ENCODE peak calls at places on chromosomes 6 and 20, in five cellular contexts. F is H1, S is right lobe of liver, E is endothelial cell of umbilical vein, P is lower leg skin. I is an unnamed sample.
A peak's percentile ranks its signal among the peaks of the same experiment; 100 is the strongest.

GRCh38 chr20:1813101-1813529 is 82.1 kb upstream of the SIRPA start:
- DNase-seq in P (peak; percentile 87), S (peak; percentile 77), E (peak; percentile 92), F (no peak), I (no peak)

GRCh38 chr20:8633366-8633765 is 435.5 kb upstream of the PLCB4 start:
- DNase-seq in F (no peak), E (peak; percentile 26), P (no peak), S (no peak), I (no peak)

GRCh38 chr6:157879873-157880254 is 56.8 kb downstream of the SNX9 start:
- DNase-seq in S (no peak), F (no peak), E (no peak), P (no peak), I (no peak)

GRCh38 chr6:28658475-28659249 is 133.0 kb downstream of the GPX5 start:
- DNase-seq in P (no peak), E (no peak), F (no peak), S (no peak), I (no peak)

GRCh38 chr20:31835554-31835953 is 9.8 kb downstream of the FOXS1 start:
- DNase-seq in F (no peak), E (no peak), P (no peak), S (no peak), I (no peak)

GRCh38 chr20:63736893-63737689 is 627 bp downstream of the LIME1 start:
- DNase-seq in F (no peak), E (no peak), P (peak; percentile 86), S (peak; percentile 46), I (no peak)

GRCh38 chr6:73452107-73452461 is at the start of gene CGAS:
- DNase-seq in P (peak; percentile 94), S (peak; percentile 82), F (peak; percentile 47), E (peak; percentile 60), I (peak; percentile 56)

GRCh38 chr20:631091-631490 is 21.0 kb upstream of the TCF15 start:
- DNase-seq in S (no peak), F (no peak), E (no peak), P (no peak), I (no peak)

GRCh38 chr6:5090603-5091002 is 5.5 kb downstream of the PPP1R3G start:
- DNase-seq in E (no peak), F (no peak), P (no peak), S (no peak), I (no peak)

GRCh38 chr6:18640754-18641153 is 253.6 kb downstream of the RNF144B start:
- DNase-seq in E (no peak), S (no peak), F (no peak), P (no peak), I (no peak)

GRCh38 chr6:75751443-75751842 is 2.4 kb downstream of the MYO6 start:
- DNase-seq in S (no peak), E (peak; percentile 88), F (no peak), P (no peak), I (no peak)

GRCh38 chr20:57317789-57318371 is 11.7 kb upstream of the SPO11 start:
- DNase-seq in F (no peak), P (peak; percentile 59), E (no peak), S (no peak), I (no peak)

GRCh38 chr20:57840066-57840465 is 130.3 kb upstream of the PMEPA1 start:
- DNase-seq in E (no peak), P (peak; percentile 84), S (no peak), F (no peak), I (no peak)

GRCh38 chr20:45934046-45934586 is 367 bp upstream of the PCIF1 start:
- DNase-seq in E (no peak), P (no peak), F (peak; percentile 57), S (peak; percentile 71), I (no peak)

GRCh38 chr20:8094415-8094818 is 37.6 kb upstream of the PLCB1 start:
- DNase-seq in E (peak; percentile 87), P (peak; percentile 93), F (no peak), S (peak; percentile 33), I (peak; percentile 84)

DNA sequence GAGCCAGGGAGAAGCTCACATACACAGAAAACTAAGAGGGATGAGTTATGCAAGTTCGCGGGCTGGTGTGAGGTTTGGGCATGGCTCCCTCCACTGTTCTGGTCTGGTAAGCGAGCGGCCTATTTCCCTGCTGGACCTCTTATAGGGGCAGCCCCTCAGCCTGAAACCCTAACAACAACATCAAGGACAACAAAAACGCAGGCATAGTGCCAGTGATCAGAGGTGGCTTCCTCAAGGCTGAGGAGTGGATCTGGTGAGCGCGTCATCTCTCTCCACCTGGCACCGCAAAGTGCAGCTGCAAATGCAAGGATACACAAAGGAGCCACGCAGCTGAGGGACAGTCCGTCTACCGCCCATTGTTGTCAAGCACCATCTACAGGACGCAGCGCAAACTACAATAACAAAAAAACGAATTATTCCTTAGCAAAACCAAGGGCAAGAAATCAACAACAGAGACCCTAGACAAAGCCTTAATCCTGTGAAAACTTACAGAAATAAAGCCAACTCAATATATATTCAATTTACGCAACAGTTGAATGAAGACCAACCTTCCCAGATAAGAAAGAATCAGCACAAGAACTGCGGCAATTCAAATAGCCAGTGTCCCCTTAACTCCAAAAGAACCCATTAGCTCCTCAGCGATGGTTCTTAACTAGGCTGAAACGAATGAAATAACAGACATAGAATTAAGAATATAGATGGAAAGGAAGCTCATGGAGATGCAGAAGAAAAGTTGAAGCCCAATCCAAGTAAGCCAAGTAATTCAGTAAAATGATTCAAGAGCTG is 9.2 kb upstream of the DEFB110 start:
- DNase-seq in P (no peak), F (peak; percentile 38), E (no peak), S (no peak), I (no peak)
- TF ChIP-seq CTCF in P (no peak), F (peak; percentile 77), E (no peak), S (no peak), I (no peak)

GRCh38 chr6:35610830-35611229 is 77.9 kb downstream of the FKBP5 start:
- DNase-seq in P (no peak), E (no peak), S (no peak), F (no peak), I (no peak)
- TF ChIP-seq POLR2A in P (no peak), E (no peak), S (no peak), F (no peak), I (no peak)

GRCh38 chr6:10843554-10843953 is 5.2 kb upstream of the MAK start:
- DNase-seq in P (no peak), S (no peak), E (no peak), F (no peak), I (no peak)

GRCh38 chr6:10850728-10851127 is 12.4 kb upstream of the MAK start:
- DNase-seq in S (no peak), P (no peak), F (no peak), E (no peak), I (no peak)

GRCh38 chr6:10852281-10852965 is 14.1 kb upstream of the MAK start:
- DNase-seq in P (no peak), E (no peak), S (no peak), F (no peak), I (no peak)

DNA sequence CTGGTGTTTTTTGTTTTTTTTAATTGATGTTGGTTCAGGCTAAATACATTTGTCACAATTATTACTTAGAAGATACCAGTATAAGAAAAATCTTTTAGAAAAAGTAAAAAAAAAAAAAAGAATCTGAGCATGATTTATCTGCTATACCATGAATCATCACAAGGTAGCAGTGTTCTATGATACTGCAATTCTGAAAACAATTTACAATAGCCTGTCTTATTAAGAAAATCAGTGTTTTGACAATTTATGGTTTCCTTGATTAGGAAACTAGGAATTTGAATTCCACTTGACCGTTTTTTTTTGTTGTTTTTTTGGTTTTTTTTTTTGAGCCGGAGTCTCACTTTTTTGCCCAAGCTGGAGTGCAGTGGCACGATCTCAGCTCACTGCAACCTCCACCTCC is 9.3 kb upstream of the MAK start:
- DNase-seq in F (no peak), E (no peak), S (no peak), P (no peak), I (no peak)
- TF ChIP-seq CTCF in F (no peak), E (no peak), S (no peak), P (no peak), I (no peak)

DNA sequence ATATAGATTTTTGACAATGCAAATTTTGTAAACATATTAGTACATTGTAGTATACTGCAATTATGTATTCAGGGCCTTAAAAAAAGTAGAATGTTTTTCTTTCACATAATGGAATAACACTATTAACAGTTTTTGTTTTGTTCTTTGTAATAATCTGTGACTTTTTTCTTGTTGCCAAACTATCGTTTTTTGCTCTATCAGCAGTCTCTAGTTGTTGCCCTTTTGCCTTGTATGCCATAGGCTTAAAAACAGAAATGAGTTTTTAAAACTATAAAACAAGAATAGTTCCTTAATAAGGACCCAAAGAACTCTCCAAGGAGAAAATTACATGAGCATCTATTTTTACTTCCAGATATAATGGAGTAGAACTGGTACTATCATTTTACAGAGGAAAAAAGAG is 29.5 kb downstream of the REPS1 start:
- DNase-seq in S (no peak), P (no peak), E (no peak), F (no peak), I (no peak)
- TF ChIP-seq POLR2A in S (no peak), P (no peak), E (no peak), F (no peak), I (no peak)

I was measured in breast epithelium.